ENCODE peak calls at places on chromosomes 11 and 22, in ten cellular contexts. Y is tibial nerve; N is testis; L is RWPE2; A is lung; U is adrenal gland; J is CD8-positive, alpha-beta T cell; S is right atrium auricular region; G is fibroblast of lung; V is HepG2. B is an unnamed sample. For H3K4me1, the result is how much of the 10 kb centered on the place peaks cover.

GRCh38 chr11:77868744-77869143 is 47.8 kb downstream of the AAMDC start:
- DNase-seq in Y (no peak), N (no peak), L (no peak), A (no peak), U (no peak), J (no peak), S (no peak), G (no peak), V (no peak), B (no peak)

GRCh38 chr11:131907371-131907770 is 537.0 kb downstream of the NTM start:
- DNase-seq in Y (no peak), N (no peak), L (no peak), A (no peak), U (no peak), J (no peak), S (no peak), G (no peak), V (no peak), B (no peak)

GRCh38 chr11:2926611-2927492 is 2.4 kb downstream of the PHLDA2 start:
- DNase-seq in Y (no peak), N (no peak), L (peak), A (no peak), U (no peak), J (no peak), S (no peak), G (no peak), V (no peak), B (no peak)

GRCh38 chr11:111348147-111348546 is 30.9 kb downstream of the POU2AF1 start:
- DNase-seq in Y (no peak), N (no peak), L (no peak), A (no peak), U (no peak), J (no peak), S (no peak), G (no peak), V (no peak), B (no peak)

GRCh38 chr11:70727899-70728620 is 329.7 kb downstream of the CTTN start:
- DNase-seq in Y (no peak), N (no peak), L (no peak), A (no peak), U (no peak), J (no peak), S (no peak), G (no peak), V (no peak), B (no peak)

GRCh38 chr22:46273432-46274148 is 5.8 kb downstream of the TTC38 start:
- DNase-seq in Y (no peak), N (no peak), L (no peak), A (no peak), U (no peak), J (no peak), S (no peak), G (no peak), V (no peak), B (no peak)

GRCh38 chr11:11318479-11318878 is 34.6 kb downstream of the CSNK2A3 start:
- DNase-seq in Y (no peak), N (no peak), L (no peak), A (no peak), U (no peak), J (no peak), S (no peak), G (no peak), V (no peak), B (no peak)

GRCh38 chr11:62732830-62733229 is 4.5 kb downstream of the TTC9C start:
- DNase-seq in Y (no peak), N (no peak), L (no peak), A (no peak), U (no peak), J (no peak), S (no peak), G (no peak), V (peak), B (no peak)

GRCh38 chr11:115126092-115126491 is 378.1 kb downstream of the CADM1 start:
- DNase-seq in Y (no peak), N (no peak), L (no peak), A (no peak), U (no peak), J (no peak), S (no peak), G (no peak), V (no peak), B (no peak)

GRCh38 chr11:68008381-68009337 is 1.5 kb upstream of the ALDH3B1 start:
- DNase-seq in Y (no peak), N (no peak), L (peak), A (peak), U (peak), J (no peak), S (no peak), G (no peak), V (no peak), B (no peak)

GRCh38 chr11:68007498-68008380 is 2.4 kb upstream of the ALDH3B1 start:
- DNase-seq in Y (no peak), N (no peak), L (peak), A (no peak), U (no peak), J (no peak), S (no peak), G (no peak), V (no peak), B (no peak)

GRCh38 chr11:68003846-68004550 is at the start of gene UNC93B1:
- DNase-seq in Y (peak), N (peak), L (peak), A (peak), U (peak), J (peak), S (peak), G (peak), V (peak), B (peak)

GRCh38 chr11:68004551-68005335 is 846 bp upstream of the UNC93B1 start:
- DNase-seq in Y (no peak), N (no peak), L (peak), A (no peak), U (no peak), J (no peak), S (no peak), G (no peak), V (no peak), B (no peak)

GRCh38 chr11:68006606-68007166 is 2.8 kb upstream of the UNC93B1 start:
- DNase-seq in Y (no peak), N (no peak), L (no peak), A (no peak), U (no peak), J (no peak), S (no peak), G (no peak), V (no peak), B (no peak)
- H3K4me1 ChIP-seq in Y (under half), N (under half), L (under half), A (under half), U (under half), J (under half), S (under half), G (under half), V (half or more), B (under half)

GRCh38 chr22:37028692-37029674 is 9.4 kb downstream of the MPST start:
- DNase-seq in Y (no peak), N (no peak), L (no peak), A (no peak), U (no peak), J (no peak), S (no peak), G (no peak), V (no peak), B (no peak)

GRCh38 chr22:37030560-37031281 is 11.2 kb downstream of the MPST start:
- DNase-seq in Y (no peak), N (no peak), L (no peak), A (no peak), U (no peak), J (no peak), S (no peak), G (no peak), V (no peak), B (no peak)

GRCh38 chr22:37032535-37033460 is 13.3 kb downstream of the MPST start:
- DNase-seq in Y (peak), N (no peak), L (peak), A (peak), U (no peak), J (no peak), S (peak), G (peak), V (peak), B (no peak)

GRCh38 chr22:37033605-37034430 is 14.3 kb downstream of the MPST start:
- DNase-seq in Y (no peak), N (no peak), L (no peak), A (no peak), U (no peak), J (no peak), S (no peak), G (no peak), V (peak), B (no peak)

GRCh38 chr22:37032134-37032534 is 12.6 kb downstream of the MPST start:
- DNase-seq in Y (no peak), N (no peak), L (no peak), A (no peak), U (no peak), J (no peak), S (no peak), G (no peak), V (no peak), B (no peak)
- H3K4me3 ChIP-seq in Y (no peak), N (no peak), L (no peak), A (no peak), U (no peak), J (no peak), S (no peak), G (no peak), V (peak), B (no peak)

GRCh38 chr11:9230291-9230690 is 34.9 kb downstream of the DENND5A start:
- DNase-seq in Y (no peak), N (no peak), L (no peak), A (no peak), U (no peak), J (no peak), S (no peak), G (no peak), V (no peak), B (no peak)
- H3K4me1 ChIP-seq in Y (under half), N (under half), L (under half), A (under half), U (under half), J (under half), S (under half), G (under half), V (under half), B (under half)

DNA sequence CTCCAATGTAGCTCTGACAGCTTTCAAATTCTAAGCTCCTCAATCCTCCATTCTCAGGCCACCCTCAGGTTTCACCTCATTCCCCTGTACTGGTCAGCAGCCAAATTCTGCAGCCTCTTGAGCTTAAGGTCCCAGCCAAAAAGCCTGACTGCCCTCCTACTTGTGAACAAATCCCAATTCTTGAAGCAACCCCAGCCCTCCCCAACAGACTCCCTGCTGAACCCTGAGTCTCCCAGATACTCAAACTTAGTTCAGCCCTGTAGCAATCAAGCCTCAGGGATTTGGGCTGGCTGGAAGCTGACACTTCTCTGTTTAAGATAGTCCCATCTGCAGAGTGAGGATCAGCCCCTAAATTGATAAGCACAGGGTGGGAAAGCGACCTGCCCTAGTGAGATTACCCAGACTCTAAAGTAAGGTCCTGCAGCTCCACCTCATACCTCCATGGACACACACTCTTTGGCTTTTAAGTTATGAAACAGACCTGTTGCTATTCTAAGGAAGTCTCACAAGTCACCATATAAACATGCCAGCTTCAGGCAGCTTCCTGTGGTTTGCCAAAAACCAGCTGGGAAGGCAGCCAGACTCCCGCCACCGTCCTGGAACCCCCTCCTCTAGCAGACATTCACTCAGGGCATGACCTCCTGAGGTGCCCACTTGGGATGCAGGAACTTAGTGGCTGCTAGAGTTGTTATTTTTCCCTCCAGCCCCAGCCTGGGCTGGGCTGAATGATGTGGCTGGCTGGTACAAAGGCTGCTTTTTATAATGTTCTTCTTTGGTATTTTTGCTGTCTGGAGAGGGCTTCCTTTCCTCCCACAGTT is 82.5 kb upstream of the PICALM start:
- DNase-seq in Y (peak), N (peak), L (no peak), A (peak), U (no peak), J (no peak), S (peak), G (peak), V (no peak), B (no peak)
- H3K4me3 ChIP-seq in Y (no peak), N (no peak), L (no peak), A (no peak), U (no peak), J (no peak), S (no peak), G (no peak), V (no peak), B (no peak)

DNA sequence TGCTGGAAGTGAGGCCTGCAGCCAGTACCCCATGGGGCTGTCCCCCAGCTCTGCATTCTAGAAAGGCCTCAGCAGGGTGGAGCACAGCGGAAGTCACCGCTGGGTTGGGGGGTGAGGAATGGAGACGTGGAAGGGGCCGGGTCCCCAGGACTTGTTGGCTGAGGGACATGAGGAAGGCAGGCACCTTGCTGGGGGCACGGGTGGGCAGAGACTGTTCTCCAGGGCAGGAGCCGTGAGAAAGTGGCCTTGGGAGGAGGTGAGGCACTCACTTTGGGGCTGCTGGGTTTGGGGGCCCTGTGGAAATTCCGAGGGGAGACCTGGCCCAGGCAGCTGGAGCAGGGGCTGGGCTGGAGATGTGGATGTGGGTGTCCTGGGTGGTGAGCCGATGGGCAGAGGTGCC is 5.0 kb downstream of the TNNI2 start:
- DNase-seq in Y (no peak), N (no peak), L (no peak), A (no peak), U (no peak), J (no peak), S (no peak), G (no peak), V (no peak), B (no peak)
- H3K4me1 ChIP-seq in Y (under half), N (under half), L (under half), A (under half), U (half or more), J (half or more), S (under half), G (under half), V (half or more), B (under half)

GRCh38 chr22:18067121-18067520 is 10.7 kb upstream of the PEX26 start:
- DNase-seq in Y (no peak), N (no peak), L (no peak), A (no peak), U (no peak), J (no peak), S (no peak), G (no peak), V (no peak), B (no peak)

GRCh38 chr22:18066181-18066859 is 11.5 kb upstream of the PEX26 start:
- DNase-seq in Y (no peak), N (no peak), L (no peak), A (no peak), U (no peak), J (no peak), S (no peak), G (no peak), V (no peak), B (no peak)

GRCh38 chr22:18068991-18069390 is 8.8 kb upstream of the PEX26 start:
- DNase-seq in Y (no peak), N (no peak), L (no peak), A (no peak), U (no peak), J (no peak), S (no peak), G (no peak), V (no peak), B (no peak)

GRCh38 chr22:18068381-18068988 is 9.3 kb upstream of the PEX26 start:
- DNase-seq in Y (no peak), N (no peak), L (no peak), A (no peak), U (no peak), J (no peak), S (no peak), G (peak), V (peak), B (no peak)

DNA sequence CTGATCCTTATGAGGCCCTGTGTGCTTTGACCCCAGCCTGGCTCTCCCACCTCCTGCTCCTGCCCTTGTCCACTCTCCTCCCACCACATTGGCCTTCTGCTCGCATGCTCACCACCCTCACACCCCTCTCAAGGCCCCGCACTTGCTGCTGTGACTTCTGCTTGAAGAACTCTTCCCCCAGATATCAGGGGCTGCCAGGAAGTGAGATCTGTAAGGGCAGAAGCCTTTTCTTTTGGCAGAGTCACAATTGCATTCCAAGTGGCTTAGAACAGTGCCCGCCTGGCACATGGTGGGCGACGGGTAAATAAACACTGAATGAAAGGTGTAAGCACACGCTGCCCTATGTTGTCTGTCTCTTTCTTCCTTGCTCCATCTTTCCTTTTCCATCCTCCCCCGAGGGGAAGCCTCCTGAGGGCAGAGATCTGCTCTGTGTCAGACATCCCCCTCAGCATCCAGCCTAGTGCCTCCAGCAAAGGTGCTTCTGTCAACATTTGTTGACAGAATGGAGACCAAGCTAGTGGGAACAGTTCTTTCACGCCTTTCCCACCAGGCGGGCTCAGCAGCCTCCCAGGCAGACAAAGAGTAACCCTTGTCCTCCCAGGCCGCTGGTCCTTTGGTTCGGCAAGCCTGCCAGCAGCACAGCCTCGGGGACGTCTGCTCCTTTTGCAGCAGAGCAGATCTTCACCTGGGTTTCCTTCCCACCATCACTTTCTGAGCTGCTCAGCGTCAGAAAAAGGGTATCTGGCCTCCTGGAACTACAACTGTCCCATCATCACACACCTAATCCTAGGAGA is 10.0 kb upstream of the PEX26 start:
- DNase-seq in Y (no peak), N (no peak), L (no peak), A (no peak), U (no peak), J (no peak), S (no peak), G (peak), V (no peak), B (no peak)
- H3K4me3 ChIP-seq in Y (no peak), N (no peak), L (no peak), A (no peak), U (no peak), J (no peak), S (no peak), G (no peak), V (no peak), B (no peak)

B was measured in HAP-1.